ENCODE peak calls at places on chromosomes 5 and 9, in ten cellular contexts. T is esophagus squamous epithelium; I is pancreas; U is gastrocnemius medialis; B is ovary; Y is CD4-positive, alpha-beta memory T cell; C is heart left ventricle; H is effector memory CD4-positive, alpha-beta T cell; Q is PC-3; J is naive thymus-derived CD4-positive, alpha-beta T cell. A is an unnamed sample. For H3K4me1 and H3K9me3, the result is how much of the 10 kb centered on the place peaks cover.

GRCh38 chr5:136056336-136056735 is 27.5 kb downstream of the TGFBI start:
- DNase-seq in T (no peak), I (no peak), U (no peak), B (no peak), Y (no peak), C (no peak), H (no peak), Q (no peak), J (no peak), A (no peak)

GRCh38 chr5:68644971-68645370 is 429.4 kb downstream of the PIK3R1 start:
- DNase-seq in T (no peak), I (no peak), U (no peak), B (no peak), Y (no peak), C (no peak), H (no peak), Q (no peak), J (no peak), A (no peak)

GRCh38 chr5:5615569-5615968 is 193.1 kb downstream of the ICE1 start:
- DNase-seq in T (no peak), I (no peak), U (no peak), B (no peak), Y (no peak), C (no peak), H (no peak), Q (peak), J (no peak), A (no peak)

GRCh38 chr9:114311571-114312512 is 11.1 kb upstream of the ORM1 start:
- DNase-seq in T (no peak), I (peak), U (no peak), B (peak), Y (no peak), C (no peak), H (no peak), Q (no peak), J (no peak), A (no peak)

GRCh38 chr9:108552459-108553040 is 303.2 kb downstream of the ACTL7B start:
- DNase-seq in T (no peak), I (peak), U (peak), B (no peak), Y (no peak), C (no peak), H (no peak), Q (peak), J (no peak), A (peak)

GRCh38 chr9:26391036-26391435 is 501.6 kb downstream of the CAAP1 start:
- DNase-seq in T (no peak), I (no peak), U (no peak), B (no peak), Y (no peak), C (no peak), H (no peak), Q (peak), J (no peak), A (no peak)

GRCh38 chr9:98554752-98555151 is 154.0 kb downstream of the GABBR2 start:
- DNase-seq in T (no peak), I (no peak), U (no peak), B (no peak), Y (no peak), C (no peak), H (no peak), Q (no peak), J (no peak), A (no peak)

GRCh38 chr9:25994605-25995004 is 316.4 kb upstream of the TUSC1 start:
- DNase-seq in T (no peak), I (no peak), U (no peak), B (no peak), Y (no peak), C (no peak), H (no peak), Q (no peak), J (no peak), A (no peak)

GRCh38 chr5:135978212-135978631 is 23.4 kb upstream of the LECT2 start:
- DNase-seq in T (no peak), I (no peak), U (no peak), B (no peak), Y (no peak), C (no peak), H (no peak), Q (no peak), J (no peak), A (no peak)

GRCh38 chr9:135130266-135130976 is 43.0 kb downstream of the OLFM1 start:
- DNase-seq in T (no peak), I (peak), U (no peak), B (no peak), Y (no peak), C (no peak), H (no peak), Q (no peak), J (no peak), A (no peak)

GRCh38 chr5:417301-417700 is 25.7 kb upstream of the EXOC3 start:
- DNase-seq in T (no peak), I (no peak), U (no peak), B (no peak), Y (no peak), C (no peak), H (no peak), Q (no peak), J (no peak), A (no peak)

GRCh38 chr9:73093016-73093739 is 58.5 kb upstream of the ANXA1 start:
- DNase-seq in T (no peak), I (no peak), U (no peak), B (no peak), Y (no peak), C (no peak), H (no peak), Q (no peak), J (no peak), A (no peak)

GRCh38 chr5:83471405-83472212 is at the start of gene VCAN:
- DNase-seq in T (no peak), I (peak), U (peak), B (no peak), Y (peak), C (peak), H (no peak), Q (peak), J (no peak), A (peak)

GRCh38 chr5:68074048-68074632 is 141.4 kb upstream of the PIK3R1 start:
- DNase-seq in T (no peak), I (no peak), U (no peak), B (no peak), Y (no peak), C (no peak), H (no peak), Q (no peak), J (no peak), A (no peak)

GRCh38 chr9:118962426-118962825 is 406.8 kb downstream of the BRINP1 start:
- DNase-seq in T (no peak), I (no peak), U (no peak), B (no peak), Y (no peak), C (no peak), H (no peak), Q (no peak), J (no peak), A (no peak)

GRCh38 chr5:106292654-106293053 is 1378.1 kb downstream of the EFNA5 start:
- DNase-seq in T (no peak), I (no peak), U (no peak), B (no peak), Y (no peak), C (no peak), H (no peak), Q (peak), J (no peak), A (no peak)

GRCh38 chr5:128572546-128573339 is 34.7 kb upstream of the FBN2 start:
- DNase-seq in T (no peak), I (no peak), U (no peak), B (no peak), Y (no peak), C (no peak), H (no peak), Q (peak), J (no peak), A (no peak)

GRCh38 chr5:1728846-1729245 is 70.8 kb downstream of the MRPL36 start:
- DNase-seq in T (no peak), I (no peak), U (no peak), B (no peak), Y (no peak), C (no peak), H (no peak), Q (no peak), J (no peak), A (no peak)

DNA sequence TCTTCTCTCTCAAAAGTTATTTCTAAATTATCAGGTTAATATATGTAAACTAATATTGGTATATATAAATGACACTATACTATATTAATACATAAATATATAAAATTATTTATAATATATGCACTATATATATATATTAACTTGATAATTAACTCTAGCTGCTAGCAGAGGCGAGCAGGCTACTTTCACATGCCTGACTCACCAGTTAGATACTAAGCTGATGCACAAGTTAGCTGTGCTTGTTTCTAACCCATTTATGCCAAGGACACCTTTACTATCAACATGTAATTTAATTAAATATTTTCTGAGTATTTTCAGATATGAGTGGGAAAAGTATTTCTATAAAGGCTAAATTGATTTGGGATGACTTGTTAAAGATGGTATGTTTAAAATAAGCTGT is 70.1 kb downstream of the TRIO start:
- DNase-seq in T (no peak), I (no peak), U (no peak), B (no peak), Y (no peak), C (no peak), H (no peak), Q (no peak), J (no peak), A (no peak)
- H3K4me1 ChIP-seq in T (under half), I (under half), U (under half), B (under half), Y (under half), C (under half), H (under half), Q (half or more), J (under half), A (under half)

GRCh38 chr5:80686757-80687156 is 32.0 kb upstream of the DHFR start:
- DNase-seq in T (no peak), I (no peak), U (no peak), B (no peak), Y (no peak), C (no peak), H (no peak), Q (peak), J (peak), A (no peak)

GRCh38 chr5:80688648-80689420 is 34.1 kb upstream of the DHFR start:
- DNase-seq in T (no peak), I (no peak), U (no peak), B (no peak), Y (no peak), C (no peak), H (no peak), Q (no peak), J (no peak), A (no peak)

DNA sequence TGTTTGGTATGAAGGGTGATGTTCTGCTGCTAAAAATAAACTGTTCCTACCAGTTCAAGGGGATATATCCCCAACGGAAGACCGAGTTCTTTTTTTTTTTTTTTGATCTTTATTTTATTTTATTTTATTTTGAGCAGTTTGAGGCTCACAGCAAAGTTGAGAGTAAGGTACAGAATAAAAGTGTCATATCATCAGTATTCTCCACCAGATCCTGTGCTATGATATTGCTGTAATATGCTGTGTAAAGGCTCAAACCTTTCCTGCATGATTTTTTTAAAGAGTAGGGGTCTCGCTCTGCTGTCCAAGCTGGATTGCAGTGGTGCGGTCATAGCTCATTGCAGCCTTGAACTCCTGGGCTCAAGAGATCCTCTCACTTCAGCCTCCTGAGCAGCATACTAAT is 34.8 kb upstream of the DHFR start:
- DNase-seq in T (no peak), I (no peak), U (no peak), B (no peak), Y (no peak), C (no peak), H (no peak), Q (no peak), J (no peak), A (no peak)
- H3K9me3 ChIP-seq in T (under half), I (under half), U (under half), B (under half), Y (under half), C (under half), H (under half), Q (under half), J (under half), A (under half)

DNA sequence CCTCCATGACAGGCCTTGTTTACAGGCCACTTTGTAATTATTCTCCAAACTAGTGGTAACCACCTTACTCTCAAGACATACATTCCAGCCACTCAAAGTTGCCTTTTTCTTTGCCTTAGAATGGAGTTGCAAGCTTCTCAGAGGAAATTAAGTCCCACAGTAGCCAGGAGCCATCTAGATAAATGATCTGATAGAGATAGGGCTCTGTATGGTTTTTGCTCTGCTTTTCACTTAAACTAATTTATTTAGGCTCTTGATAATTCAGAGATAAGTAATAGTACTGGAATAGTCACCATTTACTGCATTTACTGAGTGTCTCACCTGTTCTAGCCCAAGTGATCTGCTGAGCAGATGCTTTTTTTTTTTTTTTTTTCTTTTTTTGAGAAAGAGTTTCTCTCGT is 7.5 kb downstream of the LARP1 start:
- DNase-seq in T (no peak), I (no peak), U (no peak), B (no peak), Y (no peak), C (no peak), H (no peak), Q (no peak), J (no peak), A (no peak)
- H3K4me1 ChIP-seq in T (under half), I (half or more), U (half or more), B (under half), Y (half or more), C (under half), H (under half), Q (under half), J (half or more), A (under half)

GRCh38 chr5:151326276-151326675 is 21.1 kb downstream of the SLC36A2 start:
- DNase-seq in T (no peak), I (no peak), U (no peak), B (no peak), Y (no peak), C (no peak), H (no peak), Q (no peak), J (no peak), A (no peak)
- H3K9me3 ChIP-seq in T (under half), I (under half), U (under half), B (under half), Y (under half), C (under half), H (under half), Q (under half), J (under half), A (under half)

GRCh38 chr9:129490583-129491485 is 130.1 kb downstream of the C9orf50 start:
- DNase-seq in T (no peak), I (no peak), U (no peak), B (no peak), Y (no peak), C (peak), H (no peak), Q (no peak), J (no peak), A (no peak)
- H3K4me1 ChIP-seq in T (half or more), I (under half), U (under half), B (under half), Y (half or more), C (under half), H (half or more), Q (half or more), J (under half), A (under half)

A was measured in lung.